ENCODE peak calls at places on chromosome 3, in four cellular contexts. One of them, this sample, is unnamed.

GRCh38 chr3:57060089-57060829 is at the start of gene SPATA12:
- DNase-seq in K562: peak; percentile 55
- DNase-seq in WTC11: peak; percentile 72
- DNase-seq in HepG2: peak; percentile 91
- DNase-seq in this sample: peak; percentile 47

GRCh38 chr3:62052331-62052730 is 321.0 kb downstream of the FEZF2 start:
- DNase-seq in K562: no peak
- DNase-seq in WTC11: no peak
- DNase-seq in HepG2: no peak
- DNase-seq in this sample: no peak

GRCh38 chr3:129557737-129558037 is 14.7 kb downstream of the H1-8 start:
- DNase-seq in K562: no peak
- DNase-seq in WTC11: no peak
- DNase-seq in HepG2: no peak
- DNase-seq in this sample: no peak

GRCh38 chr3:64067510-64068346 is 44.4 kb upstream of the PSMD6 start:
- DNase-seq in K562: no peak
- DNase-seq in WTC11: no peak
- DNase-seq in HepG2: no peak
- DNase-seq in this sample: no peak

GRCh38 chr3:186107148-186108105 is 1.5 kb downstream of the ETV5 start:
- DNase-seq in K562: peak; percentile 75
- DNase-seq in WTC11: peak; percentile 79
- DNase-seq in HepG2: peak; percentile 69
- DNase-seq in this sample: peak; percentile 57

GRCh38 chr3:40211579-40211978 is 97.9 kb upstream of the EIF1B start:
- DNase-seq in K562: no peak
- DNase-seq in WTC11: no peak
- DNase-seq in HepG2: no peak
- DNase-seq in this sample: no peak

GRCh38 chr3:36944641-36945270 is at the start of gene TRANK1:
- DNase-seq in K562: no peak
- DNase-seq in WTC11: peak; percentile 42
- DNase-seq in HepG2: no peak
- DNase-seq in this sample: no peak

GRCh38 chr3:69137006-69137405 is 14.6 kb upstream of the LMOD3 start:
- DNase-seq in K562: no peak
- DNase-seq in WTC11: no peak
- DNase-seq in HepG2: no peak
- DNase-seq in this sample: no peak

GRCh38 chr3:148604270-148605085 is 93.2 kb upstream of the AGTR1 start:
- DNase-seq in K562: no peak
- DNase-seq in WTC11: no peak
- DNase-seq in HepG2: no peak
- DNase-seq in this sample: no peak

GRCh38 chr3:171054921-171055320 is 28.4 kb upstream of the SLC2A2 start:
- DNase-seq in K562: no peak
- DNase-seq in WTC11: no peak
- DNase-seq in HepG2: no peak
- DNase-seq in this sample: no peak

GRCh38 chr3:171058058-171058457 is 31.5 kb upstream of the SLC2A2 start:
- DNase-seq in K562: no peak
- DNase-seq in WTC11: no peak
- DNase-seq in HepG2: no peak
- DNase-seq in this sample: no peak

GRCh38 chr3:171057075-171057474 is 30.6 kb upstream of the SLC2A2 start:
- DNase-seq in K562: no peak
- DNase-seq in WTC11: no peak
- DNase-seq in HepG2: no peak
- DNase-seq in this sample: no peak

GRCh38 chr3:171055336-171056178 is 29.0 kb upstream of the SLC2A2 start:
- DNase-seq in K562: no peak
- DNase-seq in WTC11: no peak
- DNase-seq in HepG2: peak; percentile 95
- DNase-seq in this sample: no peak

DNA sequence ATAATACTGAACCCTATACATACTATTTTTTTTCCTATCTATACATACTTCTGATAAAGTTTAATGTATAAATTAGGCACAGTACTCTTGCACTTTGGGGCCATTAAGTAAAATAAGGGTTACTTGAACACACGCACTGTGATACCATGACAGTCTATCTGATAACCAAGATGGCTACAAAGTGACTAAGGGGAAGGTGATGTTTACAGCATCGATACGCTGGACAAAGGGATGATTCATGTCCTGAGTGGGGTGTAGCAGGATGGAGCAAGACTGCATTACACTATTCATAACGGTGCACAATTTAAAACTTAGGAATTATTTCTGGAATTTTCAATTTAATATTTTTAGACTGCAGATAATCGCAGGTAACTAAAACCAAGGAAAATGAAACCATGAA is 30.0 kb upstream of the SLC2A2 start:
- DNase-seq in K562: no peak
- DNase-seq in WTC11: no peak
- DNase-seq in HepG2: peak; percentile 35
- DNase-seq in this sample: no peak
- TF ChIP-seq ELF4 in K562: no peak
- TF ChIP-seq ELF4 in WTC11: no peak
- TF ChIP-seq ELF4 in HepG2: no peak
- TF ChIP-seq ELF4 in this sample: no peak

GRCh38 chr3:126997455-126998038 is 14.6 kb downstream of the PLXNA1 start:
- DNase-seq in K562: no peak
- DNase-seq in WTC11: no peak
- DNase-seq in HepG2: no peak
- DNase-seq in this sample: no peak

GRCh38 chr3:126998320-126998719 is 15.4 kb downstream of the PLXNA1 start:
- DNase-seq in K562: no peak
- DNase-seq in WTC11: no peak
- DNase-seq in HepG2: no peak
- DNase-seq in this sample: no peak

GRCh38 chr3:126995926-126996512 is 13.1 kb downstream of the PLXNA1 start:
- DNase-seq in K562: no peak
- DNase-seq in WTC11: no peak
- DNase-seq in HepG2: no peak
- DNase-seq in this sample: no peak

GRCh38 chr3:126995254-126995770 is 12.4 kb downstream of the PLXNA1 start:
- DNase-seq in K562: no peak
- DNase-seq in WTC11: no peak
- DNase-seq in HepG2: no peak
- DNase-seq in this sample: no peak

DNA sequence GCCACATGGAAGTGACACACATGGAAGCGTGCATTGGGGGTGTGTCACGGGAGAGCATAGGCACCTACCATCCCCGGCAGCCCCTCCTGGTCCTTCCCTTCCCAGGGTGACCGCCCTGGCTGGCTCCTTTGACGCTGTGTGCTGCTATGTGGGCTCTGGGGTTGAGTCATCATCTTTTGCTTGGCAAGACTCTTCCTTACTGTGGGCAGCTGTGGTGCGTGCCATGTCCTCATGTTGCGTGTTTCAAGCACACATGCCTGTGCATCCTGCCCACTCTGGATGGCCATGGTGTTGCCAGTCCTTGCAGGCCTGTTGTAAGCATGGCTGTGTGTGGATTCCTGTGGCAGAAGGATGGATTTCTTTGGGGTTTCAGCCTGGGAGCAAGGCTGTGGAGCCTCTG is 14.0 kb downstream of the PLXNA1 start:
- DNase-seq in K562: no peak
- DNase-seq in WTC11: no peak
- DNase-seq in HepG2: no peak
- DNase-seq in this sample: no peak
- TF ChIP-seq SP1 in K562: no peak
- TF ChIP-seq SP1 in WTC11: no peak
- TF ChIP-seq SP1 in HepG2: no peak
- TF ChIP-seq SP1 in this sample: no peak

GRCh38 chr3:173411288-173412064 is 13.9 kb downstream of the NLGN1 start:
- DNase-seq in K562: no peak
- DNase-seq in WTC11: no peak
- DNase-seq in HepG2: peak; percentile 9
- DNase-seq in this sample: peak; percentile 33
- TF ChIP-seq ELF4 in K562: no peak
- TF ChIP-seq ELF4 in WTC11: no peak
- TF ChIP-seq ELF4 in HepG2: no peak
- TF ChIP-seq ELF4 in this sample: no peak

GRCh38 chr3:13078158-13078905 is 5.1 kb upstream of the IQSEC1 start:
- DNase-seq in K562: no peak
- DNase-seq in WTC11: no peak
- DNase-seq in HepG2: no peak
- DNase-seq in this sample: no peak
- TF ChIP-seq SP1 in K562: no peak
- TF ChIP-seq SP1 in WTC11: no peak
- TF ChIP-seq SP1 in HepG2: no peak
- TF ChIP-seq SP1 in this sample: no peak

DNA sequence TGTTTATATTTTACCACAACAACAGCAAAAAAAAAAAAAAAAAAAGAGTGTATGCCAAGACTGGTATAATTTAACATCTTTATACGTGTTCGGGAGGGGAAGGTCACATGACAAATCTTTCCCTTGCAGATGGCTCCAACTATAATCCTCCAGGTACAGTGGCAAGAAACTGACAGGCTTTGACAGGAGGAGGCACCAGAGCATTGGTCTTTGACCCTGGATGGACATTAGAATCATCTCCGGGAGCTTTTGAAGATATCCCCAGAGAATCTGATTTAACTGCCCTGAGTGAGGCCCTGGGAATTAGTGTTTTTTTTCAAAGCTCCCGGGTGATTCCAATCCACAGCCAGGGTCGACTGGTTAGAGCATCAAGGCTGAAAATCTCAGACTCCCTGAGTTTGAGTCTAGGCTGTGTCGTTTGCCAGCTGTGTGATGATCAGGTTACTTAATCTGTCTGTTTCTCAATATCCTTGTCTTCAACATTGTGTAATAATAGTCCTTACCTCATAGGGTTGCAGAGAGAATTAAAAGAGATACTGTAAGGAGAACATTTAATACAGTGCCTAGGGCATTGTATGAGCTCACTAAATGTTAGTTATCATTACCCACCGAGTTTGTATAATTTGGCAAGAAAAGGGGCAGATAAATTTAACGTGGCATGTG is 8.9 kb upstream of the SEMA5B start:
- DNase-seq in K562: no peak
- DNase-seq in WTC11: no peak
- DNase-seq in HepG2: peak; percentile 24
- DNase-seq in this sample: no peak
- TF ChIP-seq ELF4 in K562: no peak
- TF ChIP-seq ELF4 in WTC11: no peak
- TF ChIP-seq ELF4 in HepG2: no peak
- TF ChIP-seq ELF4 in this sample: no peak

GRCh38 chr3:113270786-113271185 is 59.4 kb downstream of the BOC start:
- DNase-seq in K562: no peak
- DNase-seq in WTC11: no peak
- DNase-seq in HepG2: no peak
- DNase-seq in this sample: no peak

GRCh38 chr3:113270096-113270495 is 58.7 kb downstream of the BOC start:
- DNase-seq in K562: no peak
- DNase-seq in WTC11: no peak
- DNase-seq in HepG2: no peak
- DNase-seq in this sample: no peak

GRCh38 chr3:113268306-113268705 is 56.9 kb downstream of the BOC start:
- DNase-seq in K562: no peak
- DNase-seq in WTC11: no peak
- DNase-seq in HepG2: no peak
- DNase-seq in this sample: no peak

GRCh38 chr3:113269661-113270060 is 58.3 kb downstream of the BOC start:
- DNase-seq in K562: no peak
- DNase-seq in WTC11: no peak
- DNase-seq in HepG2: no peak
- DNase-seq in this sample: no peak

DNA sequence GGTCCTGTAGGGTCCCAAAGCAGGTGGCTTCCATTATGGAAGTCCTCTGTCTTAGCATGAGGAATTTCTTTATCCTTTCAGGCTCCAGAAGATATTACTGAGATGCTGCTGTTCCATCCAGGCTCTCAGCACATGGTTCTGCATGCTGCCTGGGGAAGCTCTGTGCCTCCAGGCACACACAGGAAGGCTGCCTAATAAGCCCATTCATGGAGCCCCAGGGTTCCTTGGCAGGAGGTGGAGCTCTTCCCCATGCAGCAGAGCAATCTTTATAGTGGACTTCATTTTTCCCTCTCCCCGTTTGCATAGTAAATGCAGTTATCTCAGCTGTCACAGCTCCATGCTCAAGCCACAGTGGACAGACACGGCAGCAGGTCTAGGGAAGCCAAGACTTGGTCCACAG is 57.6 kb downstream of the BOC start:
- DNase-seq in K562: no peak
- DNase-seq in WTC11: no peak
- DNase-seq in HepG2: no peak
- DNase-seq in this sample: no peak
- TF ChIP-seq SP1 in K562: no peak
- TF ChIP-seq SP1 in WTC11: no peak
- TF ChIP-seq SP1 in HepG2: no peak
- TF ChIP-seq SP1 in this sample: no peak

DNA sequence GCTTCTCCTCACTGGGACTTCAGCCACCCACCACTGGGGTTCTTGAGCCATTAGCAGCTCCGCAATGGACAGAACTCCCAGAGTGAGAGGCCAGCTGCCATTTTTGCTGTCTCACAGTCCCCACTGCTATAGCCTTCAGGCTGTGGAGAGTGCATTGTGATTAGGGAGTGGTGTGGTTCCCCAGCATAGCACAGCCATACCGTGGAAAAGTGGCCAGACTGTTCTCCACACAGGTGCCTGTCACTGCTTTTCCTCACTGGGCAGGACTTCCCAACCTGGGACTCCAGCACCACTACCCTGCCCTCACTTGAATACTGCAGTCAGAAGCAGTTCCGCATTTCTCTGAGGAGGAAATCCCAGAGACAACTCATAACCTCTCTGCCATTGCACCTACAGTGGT is 270.3 kb upstream of the DCBLD2 start:
- DNase-seq in K562: no peak
- DNase-seq in WTC11: no peak
- DNase-seq in HepG2: no peak
- DNase-seq in this sample: no peak
- TF ChIP-seq ELF4 in K562: no peak
- TF ChIP-seq ELF4 in WTC11: no peak
- TF ChIP-seq ELF4 in HepG2: no peak
- TF ChIP-seq ELF4 in this sample: no peak

GRCh38 chr3:59998040-59998439 is 948.2 kb upstream of the CFAP20DC start:
- DNase-seq in K562: no peak
- DNase-seq in WTC11: peak; percentile 11
- DNase-seq in HepG2: no peak
- DNase-seq in this sample: peak; percentile 26
- TF ChIP-seq SP1 in K562: no peak
- TF ChIP-seq SP1 in WTC11: no peak
- TF ChIP-seq SP1 in HepG2: no peak
- TF ChIP-seq SP1 in this sample: no peak

GRCh38 chr3:118842147-118842863 is 192.3 kb downstream of the IGSF11 start:
- DNase-seq in K562: no peak
- DNase-seq in WTC11: no peak
- DNase-seq in HepG2: no peak
- DNase-seq in this sample: no peak
- TF ChIP-seq ELF4 in K562: no peak
- TF ChIP-seq ELF4 in WTC11: no peak
- TF ChIP-seq ELF4 in HepG2: no peak
- TF ChIP-seq ELF4 in this sample: no peak

GRCh38 chr3:101720851-101721649 is 3.4 kb upstream of the CEP97 start:
- DNase-seq in K562: no peak
- DNase-seq in WTC11: no peak
- DNase-seq in HepG2: no peak
- DNase-seq in this sample: no peak
- TF ChIP-seq SP1 in K562: no peak
- TF ChIP-seq SP1 in WTC11: no peak
- TF ChIP-seq SP1 in HepG2: no peak
- TF ChIP-seq SP1 in this sample: no peak